ENCODE peak calls at places on chromosomes 13 and 19, in ten cellular contexts. K is AG09309; L is A549; T is uterus; F is lower leg skin; B is HAP-1; I is testis; V is psoas muscle; S is ovary; R is naive thymus-derived CD4-positive, alpha-beta T cell. H is an unnamed sample.

GRCh38 chr19:9909251-9909650 is 27.1 kb downstream of the OLFM2 start:
- DNase-seq in R (no peak), S (no peak), K (no peak), F (no peak), L (no peak), V (no peak), B (no peak), T (no peak), I (no peak), H (no peak)

GRCh38 chr19:41584260-41584810 is 8.4 kb downstream of the CEACAM21 start:
- DNase-seq in F (no peak), K (no peak), L (no peak), V (no peak), I (no peak), S (no peak), B (no peak), R (no peak), T (no peak), H (no peak)

GRCh38 chr13:39616087-39616694 is 13.2 kb upstream of the LHFPL6 start:
- DNase-seq in B (peak), K (no peak), R (peak), I (peak), L (peak), S (no peak), T (peak), V (no peak), F (no peak), H (no peak)

GRCh38 chr13:97234236-97234635 is 12.1 kb downstream of the MBNL2 start:
- DNase-seq in S (no peak), B (no peak), T (no peak), R (no peak), K (no peak), F (no peak), I (no peak), L (no peak), V (no peak), H (no peak)

GRCh38 chr13:21242236-21242635 is 65.8 kb downstream of the MRPL57 start:
- DNase-seq in V (no peak), S (no peak), I (no peak), K (no peak), R (no peak), L (no peak), B (no peak), T (no peak), F (no peak), H (no peak)

GRCh38 chr19:33418871-33419762 is 45.6 kb downstream of the CEBPG start:
- DNase-seq in K (no peak), B (no peak), T (no peak), V (peak), F (no peak), R (no peak), I (no peak), L (no peak), S (no peak), H (no peak)

GRCh38 chr13:30026093-30026492 is 175.7 kb upstream of the UBL3 start:
- DNase-seq in K (peak), R (no peak), T (no peak), B (no peak), V (no peak), S (no peak), F (no peak), L (no peak), I (no peak), H (no peak)

GRCh38 chr13:99307648-99308339 is 595 bp upstream of the GPR183 start:
- DNase-seq in B (no peak), R (no peak), L (no peak), S (no peak), V (no peak), K (no peak), I (no peak), F (peak), T (no peak), H (peak)

GRCh38 chr13:31276386-31276785 is 76.6 kb downstream of the B3GLCT start:
- DNase-seq in V (no peak), I (no peak), T (no peak), F (no peak), B (no peak), K (no peak), L (no peak), R (no peak), S (no peak), H (no peak)

GRCh38 chr13:66660013-66660804 is 569.9 kb downstream of the PCDH9 start:
- DNase-seq in L (no peak), F (no peak), I (no peak), S (no peak), R (no peak), B (no peak), V (no peak), K (no peak), T (no peak), H (no peak)

GRCh38 chr13:41268764-41269163 is 5.4 kb upstream of the MTRF1 start:
- DNase-seq in R (peak), I (no peak), T (no peak), L (no peak), B (no peak), S (no peak), K (no peak), V (no peak), F (no peak), H (no peak)

GRCh38 chr13:65470781-65471180 is 1759.4 kb downstream of the PCDH9 start:
- DNase-seq in T (no peak), B (no peak), R (no peak), F (no peak), I (no peak), S (no peak), K (no peak), L (no peak), V (no peak), H (no peak)

GRCh38 chr13:111984349-111984748 is 82.6 kb upstream of the SOX1 start:
- DNase-seq in S (no peak), F (no peak), T (no peak), L (no peak), R (no peak), B (no peak), I (no peak), V (no peak), K (no peak), H (no peak)

GRCh38 chr13:23889598-23890224 is 511 bp upstream of the MIPEP start:
- DNase-seq in R (no peak), S (no peak), V (no peak), L (no peak), T (no peak), K (no peak), F (no peak), B (no peak), I (no peak), H (no peak)

GRCh38 chr19:9945319-9945966 is 9.1 kb upstream of the OLFM2 start:
- DNase-seq in V (peak), K (peak), B (no peak), I (peak), S (peak), T (peak), R (no peak), L (no peak), F (peak), H (peak)

GRCh38 chr13:20399961-20400360 is 125.7 kb downstream of the CRYL1 start:
- DNase-seq in K (no peak), R (no peak), V (no peak), T (no peak), I (no peak), B (no peak), S (no peak), L (no peak), F (peak), H (no peak)

GRCh38 chr13:59689057-59689456 is 474.7 kb downstream of the DIAPH3 start:
- DNase-seq in I (no peak), V (no peak), S (no peak), F (no peak), T (no peak), B (no peak), R (no peak), K (no peak), L (no peak), H (no peak)

GRCh38 chr13:80363890-80364503 is 23.1 kb upstream of the SPRY2 start:
- DNase-seq in L (no peak), B (peak), V (no peak), T (no peak), S (no peak), R (no peak), K (no peak), F (no peak), I (no peak), H (no peak)

GRCh38 chr13:29081697-29082440 is 261.7 kb downstream of the MTUS2 start:
- DNase-seq in S (no peak), K (no peak), R (no peak), L (no peak), F (no peak), T (no peak), I (no peak), B (no peak), V (no peak), H (no peak)

GRCh38 chr19:5967994-5968430 is 9.9 kb downstream of the RANBP3 start:
- DNase-seq in V (peak), R (peak), F (no peak), T (peak), K (peak), B (peak), S (peak), L (peak), I (peak), H (peak)

DNA sequence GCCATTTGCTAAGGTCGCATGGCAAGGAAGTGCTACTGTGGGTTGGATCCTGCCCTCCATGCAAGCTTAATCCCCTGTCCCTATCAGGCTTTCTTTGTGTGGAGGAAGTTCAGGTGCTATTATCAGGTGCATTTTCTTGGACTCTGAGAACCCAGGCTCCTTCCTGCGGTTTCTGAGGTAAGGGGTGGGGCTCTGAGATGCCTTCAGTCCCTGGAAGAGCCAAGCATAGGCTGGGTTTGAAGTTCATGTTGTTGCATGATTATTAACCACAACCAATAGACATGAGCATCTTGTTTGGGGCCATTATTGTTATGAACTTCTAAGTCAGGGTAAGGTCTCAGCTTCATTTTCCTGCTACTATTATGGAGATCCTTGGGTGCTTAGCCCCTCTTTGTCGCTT is 109.5 kb downstream of the NALCN start:
- DNase-seq in I (no peak), B (no peak), S (no peak), V (no peak), T (no peak), R (no peak), F (no peak), L (no peak), K (no peak), H (no peak)
- H3K4me3 ChIP-seq in I (no peak), B (no peak), S (no peak), V (no peak), T (no peak), R (no peak), F (no peak), L (no peak), K (no peak), H (no peak)

GRCh38 chr19:55452381-55453325 is 8.8 kb downstream of the ISOC2 start:
- DNase-seq in F (peak), I (peak), R (no peak), L (peak), S (peak), K (no peak), V (peak), T (peak), B (peak), H (no peak)

GRCh38 chr19:55451522-55452380 is 8.7 kb upstream of the SHISA7 start:
- DNase-seq in R (no peak), T (no peak), V (no peak), L (no peak), S (no peak), F (no peak), B (no peak), K (no peak), I (no peak), H (no peak)

GRCh38 chr19:55453861-55454260 is 7.6 kb downstream of the ISOC2 start:
- DNase-seq in V (no peak), L (no peak), S (no peak), B (no peak), R (no peak), K (no peak), T (no peak), F (no peak), I (peak), H (no peak)

GRCh38 chr19:55449469-55449868 is 6.4 kb upstream of the SHISA7 start:
- DNase-seq in L (no peak), I (no peak), B (no peak), K (no peak), V (no peak), T (no peak), R (no peak), S (no peak), F (no peak), H (no peak)

DNA sequence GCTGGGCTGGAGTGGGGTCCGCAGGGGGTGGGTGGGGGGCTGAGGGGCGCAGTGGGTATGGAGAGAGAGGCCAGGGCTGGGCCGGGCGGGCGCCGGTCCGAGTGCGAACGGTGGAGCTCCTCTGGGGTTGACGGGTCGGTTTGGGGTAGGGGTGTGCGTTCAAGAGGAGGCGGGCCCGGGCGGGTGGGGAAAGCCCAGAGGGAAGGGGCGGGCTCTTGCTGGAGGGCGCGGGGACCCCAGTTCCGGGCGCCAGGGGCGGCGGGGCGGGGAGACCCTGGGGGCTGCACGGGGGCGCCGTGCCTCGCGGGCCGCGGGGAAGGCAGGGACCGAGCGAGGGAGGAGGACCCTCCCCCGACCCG is 8.0 kb upstream of the SHISA7 start:
- DNase-seq in S (no peak), L (no peak), B (no peak), K (no peak), T (no peak), V (no peak), R (no peak), I (no peak), F (no peak), H (no peak)
- H3K4me3 ChIP-seq in S (no peak), L (peak), B (no peak), K (no peak), T (no peak), V (no peak), R (no peak), I (peak), F (no peak), H (no peak)

GRCh38 chr19:48616491-48617056 is 1.7 kb upstream of the FAM83E start:
- DNase-seq in R (no peak), L (no peak), S (peak), T (no peak), V (no peak), F (no peak), K (no peak), I (no peak), B (no peak), H (no peak)
- H3K4me3 ChIP-seq in R (no peak), L (peak), S (no peak), T (no peak), V (peak), F (no peak), K (peak), I (no peak), B (no peak), H (no peak)

GRCh38 chr19:50427997-50428425 is 4.7 kb upstream of the MYBPC2 start:
- DNase-seq in V (peak), T (peak), L (no peak), K (no peak), I (peak), F (peak), S (peak), R (peak), B (no peak), H (peak)
- H3K4me3 ChIP-seq in V (peak), T (no peak), L (no peak), K (peak), I (peak), F (no peak), S (no peak), R (peak), B (no peak), H (no peak)